ENCODE peak calls at places on chromosomes 2 and 18, in six cellular contexts. One of them, this sample, is unnamed.

GRCh38 chr2:205358351-205358815 is 323.9 kb upstream of the NRP2 start:
- DNase-seq in iris pigment epithelial cell: peak
- DNase-seq in MCF 10A: no peak
- DNase-seq in head of caudate nucleus: no peak
- DNase-seq in NCI-H1417: no peak
- DNase-seq in A549: no peak
- DNase-seq in this sample: peak

GRCh38 chr2:214193943-214194342 is 216.9 kb upstream of the VWC2L start:
- DNase-seq in iris pigment epithelial cell: peak
- DNase-seq in MCF 10A: peak
- DNase-seq in head of caudate nucleus: no peak
- DNase-seq in NCI-H1417: no peak
- DNase-seq in A549: no peak
- DNase-seq in this sample: peak

GRCh38 chr18:50796495-50796894 is 23.3 kb downstream of the MRO start:
- DNase-seq in iris pigment epithelial cell: no peak
- DNase-seq in MCF 10A: no peak
- DNase-seq in head of caudate nucleus: no peak
- DNase-seq in NCI-H1417: no peak
- DNase-seq in A549: no peak
- DNase-seq in this sample: no peak

GRCh38 chr2:29236074-29236473 is 120.9 kb downstream of the CLIP4 start:
- DNase-seq in iris pigment epithelial cell: no peak
- DNase-seq in MCF 10A: no peak
- DNase-seq in head of caudate nucleus: no peak
- DNase-seq in NCI-H1417: no peak
- DNase-seq in A549: no peak
- DNase-seq in this sample: no peak

GRCh38 chr2:65133626-65134025 is 3.7 kb upstream of the RAB1A start:
- DNase-seq in iris pigment epithelial cell: no peak
- DNase-seq in MCF 10A: no peak
- DNase-seq in head of caudate nucleus: no peak
- DNase-seq in NCI-H1417: no peak
- DNase-seq in A549: no peak
- DNase-seq in this sample: no peak

GRCh38 chr2:229083606-229084349 is 187.3 kb downstream of the PID1 start:
- DNase-seq in iris pigment epithelial cell: no peak
- DNase-seq in MCF 10A: no peak
- DNase-seq in head of caudate nucleus: no peak
- DNase-seq in NCI-H1417: peak
- DNase-seq in A549: no peak
- DNase-seq in this sample: no peak

GRCh38 chr2:173037245-173038106 is 38.2 kb upstream of the MAP3K20 start:
- DNase-seq in iris pigment epithelial cell: peak
- DNase-seq in MCF 10A: no peak
- DNase-seq in head of caudate nucleus: no peak
- DNase-seq in NCI-H1417: no peak
- DNase-seq in A549: no peak
- DNase-seq in this sample: no peak

GRCh38 chr2:72750977-72751639 is 74.7 kb downstream of the EXOC6B start:
- DNase-seq in iris pigment epithelial cell: no peak
- DNase-seq in MCF 10A: no peak
- DNase-seq in head of caudate nucleus: no peak
- DNase-seq in NCI-H1417: no peak
- DNase-seq in A549: no peak
- DNase-seq in this sample: no peak

GRCh38 chr2:167761465-167762136 is 485.8 kb downstream of the STK39 start:
- DNase-seq in iris pigment epithelial cell: no peak
- DNase-seq in MCF 10A: no peak
- DNase-seq in head of caudate nucleus: no peak
- DNase-seq in NCI-H1417: no peak
- DNase-seq in A549: no peak
- DNase-seq in this sample: no peak

GRCh38 chr18:48033770-48034650 is 103.6 kb upstream of the SMAD2 start:
- DNase-seq in iris pigment epithelial cell: no peak
- DNase-seq in MCF 10A: no peak
- DNase-seq in head of caudate nucleus: peak
- DNase-seq in NCI-H1417: no peak
- DNase-seq in A549: no peak
- DNase-seq in this sample: no peak

This sample was measured in ELR.